ENCODE peak calls at places on chromosomes 7 and 10, in six cellular contexts. Y, A, R, V, G and I are unnamed samples.

GRCh38 chr7:100674441-100675407 is 1.2 kb downstream of the GNB2 start:
- DNase-seq in Y (no peak), A (peak; percentile 42), R (no peak), V (no peak), G (peak; percentile 49), I (peak; percentile 56)

GRCh38 chr10:131260452-131261211 is 50.9 kb downstream of the TCERG1L start:
- DNase-seq in Y (no peak), A (no peak), R (no peak), V (no peak), G (no peak), I (no peak)

GRCh38 chr7:156979007-156979606 is 29.6 kb downstream of the NOM1 start:
- DNase-seq in Y (no peak), A (no peak), R (no peak), V (no peak), G (no peak), I (no peak)

GRCh38 chr10:85194685-85195084 is 866.3 kb downstream of the CCSER2 start:
- DNase-seq in Y (no peak), A (no peak), R (no peak), V (no peak), G (no peak), I (no peak)

GRCh38 chr10:7547825-7548224 is 118.9 kb downstream of the ITIH5 start:
- DNase-seq in Y (no peak), A (no peak), R (no peak), V (no peak), G (no peak), I (no peak)

GRCh38 chr10:30002438-30003266 is 56.7 kb downstream of the JCAD start:
- DNase-seq in Y (peak; percentile 80), A (peak; percentile 85), R (peak; percentile 2), V (peak; percentile 79), G (peak; percentile 72), I (peak; percentile 63)

GRCh38 chr10:49083256-49083655 is 32.1 kb downstream of the VSTM4 start:
- DNase-seq in Y (no peak), A (no peak), R (no peak), V (no peak), G (no peak), I (no peak)

GRCh38 chr7:75920431-75921161 is 5.6 kb downstream of the POR start:
- DNase-seq in Y (peak; percentile 47), A (no peak), R (no peak), V (no peak), G (peak; percentile 40), I (peak; percentile 80)

GRCh38 chr7:29794959-29795629 is 11.2 kb upstream of the WIPF3 start:
- DNase-seq in Y (no peak), A (no peak), R (no peak), V (no peak), G (no peak), I (no peak)

GRCh38 chr7:133255461-133255860 is 2.6 kb downstream of the EXOC4 start:
- DNase-seq in Y (no peak), A (peak; percentile 59), R (no peak), V (no peak), G (no peak), I (no peak)

GRCh38 chr7:151237244-151238189 is 5.2 kb downstream of the CHPF2 start:
- DNase-seq in Y (no peak), A (no peak), R (no peak), V (no peak), G (no peak), I (no peak)

GRCh38 chr7:151239837-151240459 is 7.7 kb downstream of the CHPF2 start:
- DNase-seq in Y (no peak), A (no peak), R (no peak), V (no peak), G (no peak), I (no peak)

GRCh38 chr7:151240536-151240935 is 8.0 kb downstream of the SMARCD3 start:
- DNase-seq in Y (no peak), A (no peak), R (no peak), V (no peak), G (no peak), I (no peak)

GRCh38 chr7:151238190-151238810 is 6.0 kb downstream of the CHPF2 start:
- DNase-seq in Y (no peak), A (no peak), R (no peak), V (no peak), G (no peak), I (no peak)

DNA sequence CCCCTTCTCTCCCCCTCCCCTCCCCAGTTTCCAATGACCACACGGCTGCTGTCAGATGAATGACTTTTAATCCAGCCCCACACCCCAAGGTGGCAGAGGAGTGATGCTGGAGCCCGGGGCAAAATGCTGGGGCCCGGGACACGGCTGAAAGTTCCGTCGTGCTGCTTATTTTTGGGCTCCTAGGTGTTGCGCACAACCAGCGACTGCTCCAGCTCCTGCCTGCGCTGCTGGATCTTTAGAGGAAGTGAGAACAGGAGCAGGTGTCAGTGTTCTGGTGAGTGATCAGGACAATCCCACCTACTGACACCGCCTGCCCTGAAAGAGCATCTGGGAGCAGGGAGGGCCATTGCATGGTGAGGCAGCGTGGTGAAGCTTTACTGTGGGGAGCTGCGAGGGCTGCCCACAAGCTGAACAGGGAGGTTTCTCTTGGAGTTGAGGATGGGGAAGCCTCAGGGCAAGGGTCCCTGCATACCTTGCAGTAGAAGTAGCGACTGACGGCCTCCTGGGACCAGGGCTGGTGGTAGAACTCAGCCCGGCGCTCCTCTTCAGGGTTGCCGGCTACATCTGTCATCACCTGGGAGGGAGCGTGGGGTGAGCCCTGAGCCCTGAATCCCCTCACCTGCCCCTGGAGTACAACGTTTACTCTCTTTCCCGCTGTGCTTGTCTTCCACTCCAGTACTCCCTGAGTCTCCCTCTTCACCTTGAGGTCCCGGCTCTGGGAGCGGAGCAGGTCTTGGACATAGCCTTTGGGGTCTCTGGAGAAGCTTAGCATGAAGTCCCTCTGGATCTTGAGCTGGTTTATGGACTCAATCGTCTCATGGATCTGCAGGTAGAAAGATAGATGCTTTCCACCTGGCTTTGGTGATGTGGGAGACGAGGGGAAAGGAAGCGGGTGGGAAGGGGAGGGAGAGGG is 6.9 kb downstream of the CHPF2 start:
- DNase-seq in Y (no peak), A (no peak), R (no peak), V (no peak), G (no peak), I (no peak)
- TF ChIP-seq POLR2A in Y (no peak), A (no peak), R (no peak), V (no peak), G (no peak), I (no peak)

GRCh38 chr7:7331523-7331922 is 149.2 kb downstream of the C1GALT1 start:
- DNase-seq in Y (no peak), A (no peak), R (no peak), V (no peak), G (no peak), I (no peak)

GRCh38 chr7:7333610-7334009 is 151.3 kb downstream of the C1GALT1 start:
- DNase-seq in Y (no peak), A (no peak), R (no peak), V (no peak), G (no peak), I (no peak)

GRCh38 chr7:7329321-7329720 is 147.0 kb downstream of the C1GALT1 start:
- DNase-seq in Y (no peak), A (no peak), R (no peak), V (peak; percentile 65), G (no peak), I (no peak)

GRCh38 chr7:7327423-7327822 is 145.1 kb downstream of the C1GALT1 start:
- DNase-seq in Y (no peak), A (no peak), R (no peak), V (no peak), G (no peak), I (no peak)

DNA sequence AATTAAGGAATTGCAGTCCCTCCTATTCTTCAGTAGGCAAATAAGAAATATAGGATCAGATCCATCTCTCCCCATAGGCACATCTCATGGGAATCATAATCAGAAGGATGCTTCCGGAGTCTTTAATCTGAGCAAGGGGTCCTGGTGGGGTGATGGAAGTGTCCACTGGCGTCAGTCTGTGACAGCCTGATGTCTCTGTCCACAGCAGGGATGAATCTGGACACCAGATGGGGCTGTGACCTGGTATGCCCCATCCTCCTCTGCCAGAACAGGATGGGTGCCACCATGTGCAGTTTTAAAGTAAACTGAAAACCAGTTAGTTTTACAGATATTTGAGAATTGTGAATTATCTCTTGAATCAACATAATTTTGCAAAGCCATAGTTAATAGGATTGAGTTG is 148.7 kb downstream of the C1GALT1 start:
- DNase-seq in Y (no peak), A (no peak), R (no peak), V (no peak), G (no peak), I (no peak)
- TF ChIP-seq CTCF in Y (no peak), A (no peak), R (no peak), V (no peak), G (no peak), I (no peak)

GRCh38 chr7:99126921-99127553 is 16.9 kb downstream of the SMURF1 start:
- DNase-seq in Y (peak; percentile 37), A (no peak), R (no peak), V (no peak), G (no peak), I (peak; percentile 49)

GRCh38 chr7:99129536-99129935 is 14.4 kb downstream of the SMURF1 start:
- DNase-seq in Y (no peak), A (no peak), R (no peak), V (no peak), G (no peak), I (no peak)

GRCh38 chr7:99128076-99128950 is 15.6 kb downstream of the SMURF1 start:
- DNase-seq in Y (no peak), A (no peak), R (no peak), V (peak; percentile 79), G (no peak), I (no peak)

GRCh38 chr7:99127636-99128035 is 16.3 kb downstream of the SMURF1 start:
- DNase-seq in Y (no peak), A (no peak), R (no peak), V (no peak), G (no peak), I (no peak)

DNA sequence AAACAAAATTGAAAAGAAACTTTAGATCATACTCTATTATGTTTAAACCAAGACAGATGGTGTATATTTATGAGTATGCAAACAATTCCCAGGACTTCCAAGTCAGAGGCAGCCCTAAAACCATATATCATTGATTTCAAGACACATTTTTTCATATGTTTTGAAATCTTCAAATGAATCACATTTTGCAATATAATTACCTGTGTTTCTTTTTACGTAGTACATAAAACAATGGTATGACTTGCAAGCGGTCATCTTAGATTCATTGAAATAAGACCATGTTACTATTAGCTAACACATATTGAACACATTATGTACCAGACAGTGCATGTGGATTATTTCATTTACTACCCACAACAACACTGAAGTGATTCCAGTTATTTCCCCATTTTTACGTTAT is 14.9 kb downstream of the SMURF1 start:
- DNase-seq in Y (no peak), A (no peak), R (no peak), V (no peak), G (no peak), I (no peak)
- H3K4me1 ChIP-seq in Y (peaks cover 99% of the 10 kb centered on the region), A (peaks cover 2% of the 10 kb centered on the region), R (peaks cover 41% of the 10 kb centered on the region), V (peaks cover 18% of the 10 kb centered on the region), G (peaks cover 40% of the 10 kb centered on the region), I (peaks cover 22% of the 10 kb centered on the region)

GRCh38 chr10:43410345-43410744 is 1.4 kb upstream of the HNRNPF start:
- DNase-seq in Y (no peak), A (no peak), R (no peak), V (no peak), G (no peak), I (no peak)

GRCh38 chr10:43409385-43410109 is 561 bp upstream of the HNRNPF start:
- DNase-seq in Y (peak; percentile 53), A (peak; percentile 28), R (no peak), V (no peak), G (peak; percentile 69), I (peak; percentile 57)

GRCh38 chr10:43407576-43408330 is 1.2 kb downstream of the HNRNPF start:
- DNase-seq in Y (peak; percentile 94), A (peak; percentile 83), R (peak; percentile 58), V (peak; percentile 95), G (peak; percentile 93), I (peak; percentile 94)

GRCh38 chr10:43408331-43408709 is 666 bp downstream of the HNRNPF start:
- DNase-seq in Y (no peak), A (peak; percentile 38), R (no peak), V (no peak), G (no peak), I (peak; percentile 55)

GRCh38 chr10:43408710-43409384 is at the start of gene HNRNPF:
- DNase-seq in Y (peak; percentile 95), A (peak; percentile 97), R (peak; percentile 79), V (peak; percentile 90), G (peak; percentile 96), I (peak; percentile 97)
- TF ChIP-seq POLR2A in Y (no peak), A (no peak), R (no peak), V (peak; percentile 95), G (peak; percentile 97), I (peak; percentile 93)